ENCODE peak calls at places on chromosomes 6 and 20, in five cellular contexts. G is esophagus muscularis mucosa, P is AG10803, J is Peyer's patch, M is PC-9. Y is an unnamed sample.

GRCh38 chr6:134299236-134299635 is 18.7 kb downstream of the SGK1 start:
- DNase-seq in M (peak; percentile 79), G (no peak), P (peak; percentile 9), J (no peak), Y (no peak)

GRCh38 chr20:38112249-38112942 is 52.7 kb downstream of the TGM2 start:
- DNase-seq in M (no peak), G (peak; percentile 50), P (no peak), J (no peak), Y (no peak)

GRCh38 chr20:9966966-9967365 is 67.8 kb upstream of the ANKEF1 start:
- DNase-seq in G (no peak), P (peak; percentile 1), J (no peak), M (no peak), Y (no peak)

GRCh38 chr6:149464411-149464810 is 20.4 kb downstream of the ZC3H12D start:
- DNase-seq in G (no peak), M (no peak), P (no peak), J (no peak), Y (no peak)

GRCh38 chr6:145929037-145929633 is 35.0 kb downstream of the SHPRH start:
- DNase-seq in P (peak; percentile 59), G (no peak), J (no peak), M (no peak), Y (peak; percentile 5)

GRCh38 chr6:7621761-7622160 is 31.8 kb downstream of the SNRNP48 start:
- DNase-seq in M (no peak), G (no peak), J (no peak), P (no peak), Y (no peak)

GRCh38 chr6:92124126-92124525 is 1295.2 kb downstream of the EPHA7 start:
- DNase-seq in J (no peak), P (no peak), M (no peak), G (no peak), Y (no peak)

GRCh38 chr6:143333749-143334520 is 116.6 kb downstream of the ADAT2 start:
- DNase-seq in P (no peak), G (no peak), M (no peak), J (no peak), Y (no peak)

GRCh38 chr6:149934249-149935156 is 7.3 kb upstream of the ULBP2 start:
- DNase-seq in J (no peak), M (peak; percentile 50), P (peak; percentile 70), G (no peak), Y (peak; percentile 74)

GRCh38 chr6:54194067-54194466 is 82.8 kb downstream of the MLIP start:
- DNase-seq in P (peak; percentile 41), G (no peak), M (no peak), J (no peak), Y (no peak)

GRCh38 chr6:54191460-54191859 is 80.2 kb downstream of the MLIP start:
- DNase-seq in P (peak; percentile 25), J (no peak), M (no peak), G (no peak), Y (no peak)

GRCh38 chr6:54195637-54196036 is 84.4 kb downstream of the MLIP start:
- DNase-seq in G (no peak), M (no peak), J (no peak), P (no peak), Y (no peak)

GRCh38 chr6:54193560-54193959 is 82.3 kb downstream of the MLIP start:
- DNase-seq in P (no peak), M (no peak), J (no peak), G (no peak), Y (no peak)

DNA sequence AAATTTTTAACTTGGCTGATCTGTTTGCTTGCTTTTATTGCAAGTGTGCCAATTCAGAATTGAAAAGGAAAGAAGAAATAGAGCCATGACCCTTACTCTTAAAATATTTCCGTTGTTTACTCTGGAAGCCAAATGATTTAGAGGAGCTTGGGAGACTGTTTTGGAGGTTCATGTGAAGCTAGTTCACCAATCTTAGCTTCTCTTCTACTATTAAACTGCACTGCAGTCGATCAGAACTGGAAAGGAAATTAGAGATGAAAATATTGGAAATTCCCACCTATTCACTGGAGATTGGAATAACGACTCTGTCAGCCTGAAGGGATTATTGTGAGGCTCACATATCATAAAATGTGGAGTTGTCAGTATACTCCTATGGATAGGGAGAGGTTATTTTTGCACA is 81.8 kb downstream of the MLIP start:
- DNase-seq in M (no peak), P (no peak), J (no peak), G (no peak), Y (no peak)
- TF ChIP-seq CTCF in M (no peak), P (no peak), J (no peak), G (no peak), Y (no peak)

GRCh38 chr20:52348434-52348833 is 156.9 kb upstream of the ZFP64 start:
- DNase-seq in J (no peak), G (no peak), P (no peak), M (no peak), Y (no peak)

GRCh38 chr20:52346797-52347196 is 155.2 kb upstream of the ZFP64 start:
- DNase-seq in M (peak; percentile 65), G (no peak), P (no peak), J (no peak), Y (no peak)

GRCh38 chr20:52340036-52340634 is 148.6 kb upstream of the ZFP64 start:
- DNase-seq in J (no peak), M (peak; percentile 75), P (peak; percentile 1), G (peak; percentile 79), Y (no peak)

DNA sequence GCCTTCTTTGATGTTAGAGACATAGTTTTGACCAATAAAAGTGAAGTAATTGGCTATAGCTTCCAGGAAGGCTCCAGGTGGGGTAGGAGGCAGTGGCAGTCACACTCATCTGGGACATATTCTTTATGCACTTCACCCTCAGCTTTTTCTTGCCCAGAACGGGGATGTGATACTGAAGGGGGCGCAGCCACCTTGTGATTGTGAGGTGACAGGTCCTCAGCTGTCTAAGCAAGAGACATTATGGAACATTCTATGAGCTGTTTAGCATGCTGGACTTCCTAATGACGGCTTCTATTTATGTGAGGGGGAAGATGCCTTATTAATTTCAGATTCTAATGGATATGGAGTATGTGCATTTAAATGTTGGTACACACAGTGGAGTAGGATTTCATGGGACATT is 151.3 kb upstream of the ZFP64 start:
- DNase-seq in J (no peak), P (no peak), M (no peak), G (peak; percentile 86), Y (no peak)
- TF ChIP-seq CTCF in J (no peak), P (no peak), M (no peak), G (no peak), Y (no peak)

GRCh38 chr20:56968386-56969048 is 297.9 kb downstream of the BMP7 start:
- DNase-seq in P (no peak), J (no peak), M (no peak), G (no peak), Y (no peak)

GRCh38 chr20:56967916-56968315 is 298.5 kb downstream of the BMP7 start:
- DNase-seq in P (no peak), J (no peak), G (no peak), M (no peak), Y (no peak)

GRCh38 chr20:56964886-56965285 is 301.6 kb downstream of the BMP7 start:
- DNase-seq in G (no peak), J (no peak), P (no peak), M (no peak), Y (no peak)
- TF ChIP-seq CTCF in G (no peak), J (no peak), P (no peak), M (no peak), Y (no peak)

GRCh38 chr6:79737172-79737571 is 106.0 kb downstream of the SH3BGRL2 start:
- DNase-seq in G (no peak), P (no peak), J (no peak), M (no peak), Y (peak; percentile 26)
- TF ChIP-seq CTCF in G (no peak), P (no peak), J (no peak), M (no peak), Y (no peak)

GRCh38 chr6:113570651-113571050 is 286.5 kb upstream of the MARCKS start:
- DNase-seq in P (no peak), G (no peak), M (no peak), J (no peak), Y (no peak)
- TF ChIP-seq CTCF in P (no peak), G (no peak), M (no peak), J (no peak), Y (no peak)

GRCh38 chr20:50664248-50664647 is 27.1 kb downstream of the RIPOR3 start:
- DNase-seq in G (no peak), M (no peak), J (no peak), P (no peak), Y (no peak)

GRCh38 chr20:50655325-50655880 is 35.9 kb downstream of the RIPOR3 start:
- DNase-seq in M (no peak), J (no peak), P (peak; percentile 98), G (no peak), Y (no peak)

GRCh38 chr20:50658804-50659380 is 32.5 kb downstream of the RIPOR3 start:
- DNase-seq in G (no peak), J (no peak), P (peak; percentile 86), M (peak; percentile 95), Y (no peak)

GRCh38 chr20:50663095-50663821 is 28.1 kb downstream of the RIPOR3 start:
- DNase-seq in J (peak; percentile 72), G (no peak), P (no peak), M (peak; percentile 96), Y (no peak)

GRCh38 chr20:50659975-50660670 is 31.2 kb downstream of the RIPOR3 start:
- DNase-seq in G (no peak), P (no peak), J (no peak), M (peak; percentile 36), Y (no peak)
- TF ChIP-seq CTCF in G (no peak), P (no peak), J (no peak), M (no peak), Y (no peak)

DNA sequence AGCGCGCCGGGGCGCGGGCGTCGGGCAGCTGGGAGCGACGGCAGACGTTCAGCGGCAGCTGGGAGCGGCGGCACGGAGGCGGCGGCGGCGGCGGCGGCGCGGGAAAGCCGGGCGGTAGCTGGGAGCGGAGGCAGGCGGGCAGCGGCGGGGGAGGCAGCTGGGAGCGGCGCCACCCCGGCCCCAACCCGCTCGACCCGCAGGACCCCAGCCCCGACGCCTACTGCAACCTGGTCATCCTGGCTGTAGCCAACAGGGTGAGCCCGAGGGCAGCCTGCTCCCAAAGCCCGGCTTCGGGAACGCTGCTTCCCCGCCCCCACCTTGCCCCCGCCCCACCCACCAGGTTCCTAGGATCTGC is 8.9 kb downstream of the CCM2L start:
- DNase-seq in M (no peak), G (no peak), P (no peak), J (no peak), Y (peak; percentile 69)
- TF ChIP-seq CTCF in M (no peak), G (no peak), P (no peak), J (no peak), Y (no peak)

DNA sequence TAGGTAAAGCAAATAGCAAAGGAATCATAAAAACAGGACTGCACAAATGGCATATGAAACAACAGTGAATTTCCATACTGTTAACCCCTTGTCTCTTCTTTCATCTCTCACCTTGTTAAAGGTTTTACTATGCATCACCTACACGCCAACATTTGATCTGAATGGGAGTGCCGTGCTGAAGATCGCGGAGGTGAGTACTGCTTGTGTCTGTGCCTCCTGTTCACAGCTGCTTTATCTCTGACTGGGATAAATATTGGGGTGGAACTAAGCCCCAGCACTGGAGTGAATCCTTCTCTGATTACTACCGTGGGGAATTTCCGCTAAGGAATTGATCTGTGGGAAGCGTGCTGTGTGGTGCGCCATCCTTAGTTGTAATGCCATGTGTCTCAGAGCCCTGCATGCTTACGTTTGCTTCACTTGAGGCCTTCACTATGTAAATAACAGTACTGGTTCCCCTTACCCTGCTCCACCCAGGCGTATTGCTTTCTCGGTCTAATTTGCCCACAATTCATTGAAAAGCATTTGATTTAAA is 11.4 kb upstream of the PBOV1 start:
- DNase-seq in G (no peak), P (no peak), J (no peak), M (no peak), Y (no peak)
- TF ChIP-seq CTCF in G (no peak), P (no peak), J (no peak), M (no peak), Y (no peak)

Y was measured in nephron progenitor cell.